ENCODE peak calls at places on chromosome 9, in eight cellular contexts. H is hepatocyte, Y is GM23338, L is MM.1S, M is PC-3, I is HCT116, U is SK-N-SH, S is OCI-LY7. N is an unnamed sample.

GRCh38 chr9:74979844-74980243 is 27.1 kb upstream of the C9orf40 start:
- DNase-seq in L (no peak), U (no peak), H (no peak), Y (no peak), S (no peak), I (no peak), M (no peak), N (no peak)

GRCh38 chr9:98980291-98980690 is 36.6 kb downstream of the COL15A1 start:
- DNase-seq in Y (no peak), I (no peak), L (no peak), M (no peak), U (no peak), S (no peak), H (no peak), N (no peak)

GRCh38 chr9:69357854-69358220 is 32.8 kb downstream of the ENTREP1 start:
- DNase-seq in H (no peak), U (no peak), L (no peak), M (no peak), Y (no peak), S (no peak), I (no peak), N (no peak)

GRCh38 chr9:77158772-77159513 is 18.4 kb upstream of the VPS13A start:
- DNase-seq in S (no peak), H (no peak), Y (no peak), M (no peak), I (no peak), U (no peak), L (no peak), N (no peak)

GRCh38 chr9:134403682-134404301 is 77.5 kb downstream of the RXRA start:
- DNase-seq in I (no peak), H (no peak), S (no peak), L (peak), U (no peak), Y (no peak), M (no peak), N (no peak)

GRCh38 chr9:135524130-135524861 is 3.1 kb downstream of the LCN1 start:
- DNase-seq in U (no peak), L (no peak), I (no peak), Y (no peak), S (no peak), M (peak), H (no peak), N (no peak)

GRCh38 chr9:137672907-137673791 is 54.3 kb downstream of the EHMT1 start:
- DNase-seq in Y (peak), U (peak), I (peak), H (peak), S (peak), L (peak), M (peak), N (peak)

GRCh38 chr9:114372971-114373591 is 14.7 kb downstream of the AKNA start:
- DNase-seq in U (no peak), H (no peak), S (peak), M (no peak), L (peak), Y (no peak), I (no peak), N (no peak)

GRCh38 chr9:126521551-126521950 is 92.2 kb upstream of the LMX1B start:
- DNase-seq in Y (no peak), I (no peak), U (no peak), L (no peak), H (no peak), S (no peak), M (no peak), N (no peak)

GRCh38 chr9:69585571-69585970 is 86.6 kb downstream of the APBA1 start:
- DNase-seq in H (no peak), S (no peak), Y (no peak), U (no peak), I (no peak), L (no peak), M (no peak), N (no peak)

GRCh38 chr9:28234899-28235277 is 661.6 kb upstream of the C9orf72 start:
- DNase-seq in U (no peak), H (peak), I (no peak), S (no peak), M (peak), L (peak), Y (no peak), N (no peak)

GRCh38 chr9:114405294-114406034 is 17.7 kb upstream of the AKNA start:
- DNase-seq in L (peak), M (peak), U (peak), Y (peak), H (peak), I (peak), S (peak), N (peak)

GRCh38 chr9:132210472-132211145 is 48.8 kb downstream of the NTNG2 start:
- DNase-seq in Y (no peak), I (no peak), H (no peak), M (peak), U (no peak), S (no peak), L (no peak), N (no peak)

GRCh38 chr9:113444736-113445135 is 18.8 kb upstream of the RGS3 start:
- DNase-seq in Y (no peak), M (no peak), S (no peak), I (no peak), H (no peak), U (no peak), L (no peak), N (no peak)

GRCh38 chr9:136614967-136615623 is 47.6 kb upstream of the EGFL7 start:
- DNase-seq in U (no peak), M (no peak), H (no peak), I (peak), Y (peak), L (no peak), S (no peak), N (peak)
- TF ChIP-seq CTCF in U (no peak), M (no peak), H (peak), I (peak), Y (peak), L (no peak), S (peak), N (peak)

GRCh38 chr9:130301483-130302286 is 36.1 kb downstream of the HMCN2 start:
- DNase-seq in M (no peak), I (no peak), U (peak), L (no peak), H (no peak), S (no peak), Y (no peak), N (no peak)

GRCh38 chr9:130298663-130299279 is 33.2 kb downstream of the HMCN2 start:
- DNase-seq in I (no peak), S (peak), L (no peak), Y (peak), U (no peak), M (peak), H (peak), N (peak)

GRCh38 chr9:130302785-130303612 is 37.4 kb downstream of the HMCN2 start:
- DNase-seq in M (no peak), S (no peak), U (no peak), L (no peak), Y (no peak), I (no peak), H (no peak), N (no peak)

GRCh38 chr9:130299785-130300615 is 34.4 kb downstream of the HMCN2 start:
- DNase-seq in S (no peak), M (no peak), H (no peak), L (no peak), I (no peak), U (no peak), Y (no peak), N (no peak)

DNA sequence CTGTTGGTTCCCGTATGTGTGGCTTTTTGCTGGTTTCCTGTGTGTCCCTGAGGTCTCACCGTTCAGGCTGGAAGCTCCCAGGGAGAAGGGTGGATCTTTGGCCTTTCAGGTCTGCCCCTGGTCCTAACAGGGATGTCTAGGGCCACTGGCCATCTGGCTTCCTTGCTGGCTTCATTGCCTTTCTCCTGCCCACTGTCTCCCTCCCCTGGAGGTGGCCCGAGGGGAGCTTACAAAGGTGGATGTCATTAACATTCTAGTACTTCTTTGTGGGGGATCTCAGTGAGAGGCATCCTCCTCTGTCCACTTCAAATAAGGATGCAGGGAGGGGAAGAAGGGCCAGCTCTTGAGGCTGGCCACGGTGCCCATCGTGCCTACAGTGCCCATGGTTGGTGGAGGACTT is 35.2 kb downstream of the HMCN2 start:
- DNase-seq in U (no peak), Y (no peak), M (no peak), S (no peak), I (no peak), L (no peak), H (no peak), N (no peak)
- H3K27ac ChIP-seq in U (no peak), Y (no peak), M (no peak), S (no peak), I (no peak), L (no peak), H (no peak), N (no peak)

GRCh38 chr9:124654431-124654830 is 116.7 kb downstream of the NR6A1 start:
- DNase-seq in Y (no peak), H (no peak), S (no peak), U (no peak), L (no peak), I (no peak), M (no peak), N (no peak)

GRCh38 chr9:124657526-124657925 is 113.6 kb downstream of the NR6A1 start:
- DNase-seq in S (no peak), L (no peak), H (no peak), I (no peak), Y (no peak), U (no peak), M (no peak), N (no peak)

GRCh38 chr9:124652994-124653393 is 118.1 kb downstream of the NR6A1 start:
- DNase-seq in H (no peak), Y (no peak), I (no peak), L (no peak), S (no peak), U (no peak), M (no peak), N (no peak)

GRCh38 chr9:124658165-124659017 is 112.7 kb downstream of the NR6A1 start:
- DNase-seq in L (no peak), S (peak), Y (peak), M (peak), I (peak), H (peak), U (peak), N (peak)

GRCh38 chr9:124652203-124652992 is 118.7 kb downstream of the NR6A1 start:
- DNase-seq in S (no peak), M (peak), I (no peak), L (no peak), Y (no peak), H (peak), U (peak), N (no peak)
- TF ChIP-seq EZH2phosphoT487 in S (no peak), M (no peak), I (no peak), L (no peak), Y (no peak), H (no peak), U (no peak), N (no peak)

DNA sequence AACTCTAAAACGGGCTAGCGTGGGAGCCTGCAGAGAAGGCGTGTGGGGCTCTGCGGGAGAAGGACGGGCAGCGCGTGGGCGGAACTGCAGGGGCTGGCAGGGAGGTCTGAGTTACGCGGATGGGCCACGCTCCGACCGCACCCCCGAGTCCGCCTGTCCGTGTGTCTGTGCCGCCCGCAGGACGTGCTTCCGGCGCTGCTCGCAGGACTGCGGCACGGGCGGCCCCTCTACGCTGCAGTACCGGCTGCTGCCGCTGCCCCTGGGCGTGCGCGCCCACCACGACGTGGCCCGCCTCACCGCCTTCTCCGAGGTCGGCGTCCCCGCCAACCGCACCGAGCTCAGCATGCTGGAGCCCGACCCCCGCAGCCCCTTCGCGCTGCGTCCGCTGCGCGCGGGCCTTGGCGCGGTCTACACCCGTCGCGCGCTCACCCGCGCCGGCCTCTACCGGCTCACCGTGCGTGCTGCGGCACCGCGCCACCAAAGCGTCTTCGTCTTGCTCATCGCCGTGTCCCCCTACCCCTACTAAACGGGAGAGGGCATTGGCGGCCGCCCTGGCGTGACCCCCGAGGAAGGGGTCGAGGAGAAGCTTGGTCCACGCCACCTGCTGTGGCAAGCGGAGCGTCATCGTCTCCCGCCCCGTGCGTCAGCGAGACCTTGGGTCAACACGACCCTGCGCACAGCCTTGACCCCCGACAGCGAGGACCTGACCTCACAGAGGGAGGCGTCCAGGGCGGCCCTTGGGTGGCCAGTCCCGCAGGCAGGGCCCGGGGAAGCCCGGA is 11.4 kb upstream of the ASS1 start:
- DNase-seq in H (peak), U (peak), M (peak), L (no peak), Y (peak), I (no peak), S (no peak), N (peak)
- TF ChIP-seq CTCF in H (peak), U (peak), M (peak), L (no peak), Y (peak), I (no peak), S (no peak), N (peak)

GRCh38 chr9:109110326-109111014 is 9.3 kb downstream of the TMEM245 start:
- DNase-seq in L (no peak), Y (no peak), H (no peak), M (peak), S (no peak), U (no peak), I (peak), N (no peak)
- H3K27ac ChIP-seq in L (no peak), Y (peak), H (peak), M (peak), S (peak), U (peak), I (peak), N (no peak)

DNA sequence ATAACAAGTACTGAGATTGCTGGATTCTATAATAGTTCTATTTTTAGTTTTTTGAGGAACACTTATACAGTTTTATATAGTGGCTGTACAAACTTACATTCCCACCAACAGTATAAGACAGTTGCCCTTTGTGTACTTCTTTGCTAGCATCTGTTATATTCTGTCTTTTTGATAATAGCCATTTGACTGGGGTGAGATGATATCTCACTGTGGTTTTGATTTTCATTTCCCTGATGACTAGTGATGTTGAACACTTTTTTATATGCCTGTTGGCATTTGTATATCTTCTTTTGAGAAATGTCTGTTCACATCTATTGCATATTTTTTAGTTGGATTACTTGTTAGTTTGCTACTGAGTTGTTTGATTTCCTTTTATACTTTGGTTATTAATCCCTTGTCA is 204.1 kb upstream of the SMC2 start:
- DNase-seq in H (no peak), S (no peak), M (no peak), U (no peak), L (no peak), Y (no peak), I (no peak), N (no peak)
- TF ChIP-seq EZH2phosphoT487 in H (no peak), S (no peak), M (no peak), U (no peak), L (no peak), Y (no peak), I (no peak), N (no peak)

DNA sequence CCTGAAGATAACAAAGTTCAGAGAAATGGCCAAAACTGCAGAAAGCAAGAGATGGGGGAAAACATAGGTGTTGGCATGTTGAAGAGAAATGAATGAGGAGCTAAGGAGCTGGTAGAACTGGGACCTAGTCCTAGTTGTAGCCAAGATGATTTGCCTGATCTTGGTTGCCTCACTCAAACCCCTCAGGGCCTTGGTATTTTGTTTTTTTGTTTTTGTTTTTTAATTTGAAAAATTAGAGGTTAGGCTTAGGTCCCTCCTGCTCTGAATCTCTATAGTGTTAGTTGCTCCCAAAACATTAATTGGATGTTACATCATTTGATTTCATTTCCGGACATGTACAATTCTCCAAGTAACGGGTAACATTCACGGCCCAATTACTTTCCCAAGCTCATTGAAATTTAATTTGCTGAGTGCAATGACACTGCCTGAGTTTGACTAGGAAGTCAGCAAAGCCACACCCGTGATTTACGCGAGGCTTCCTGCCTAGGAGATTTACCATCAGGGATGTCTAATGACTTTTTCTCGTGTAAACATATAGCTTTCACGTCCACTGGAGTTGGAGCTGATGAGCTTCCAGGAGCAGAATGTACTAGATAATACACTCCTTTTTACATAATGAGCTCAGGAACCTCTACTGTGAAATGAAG is 291.5 kb downstream of the TLE1 start:
- DNase-seq in H (no peak), I (no peak), L (no peak), U (no peak), M (no peak), Y (no peak), S (no peak), N (no peak)
- TF ChIP-seq CTCF in H (no peak), I (no peak), L (no peak), U (no peak), M (no peak), Y (no peak), S (no peak), N (no peak)

GRCh38 chr9:36462245-36462644 is 62.2 kb upstream of the RNF38 start:
- DNase-seq in U (no peak), I (no peak), L (no peak), S (no peak), Y (no peak), M (no peak), H (no peak), N (no peak)

GRCh38 chr9:36461341-36461740 is 61.3 kb upstream of the RNF38 start:
- DNase-seq in H (no peak), S (no peak), I (no peak), U (no peak), Y (no peak), L (no peak), M (no peak), N (no peak)

GRCh38 chr9:36451949-36452348 is 51.9 kb upstream of the RNF38 start:
- DNase-seq in Y (no peak), L (no peak), I (no peak), S (no peak), M (no peak), H (no peak), U (no peak), N (no peak)

GRCh38 chr9:36456480-36457115 is 56.5 kb upstream of the RNF38 start:
- DNase-seq in M (no peak), Y (no peak), L (no peak), U (no peak), S (no peak), I (no peak), H (no peak), N (no peak)

DNA sequence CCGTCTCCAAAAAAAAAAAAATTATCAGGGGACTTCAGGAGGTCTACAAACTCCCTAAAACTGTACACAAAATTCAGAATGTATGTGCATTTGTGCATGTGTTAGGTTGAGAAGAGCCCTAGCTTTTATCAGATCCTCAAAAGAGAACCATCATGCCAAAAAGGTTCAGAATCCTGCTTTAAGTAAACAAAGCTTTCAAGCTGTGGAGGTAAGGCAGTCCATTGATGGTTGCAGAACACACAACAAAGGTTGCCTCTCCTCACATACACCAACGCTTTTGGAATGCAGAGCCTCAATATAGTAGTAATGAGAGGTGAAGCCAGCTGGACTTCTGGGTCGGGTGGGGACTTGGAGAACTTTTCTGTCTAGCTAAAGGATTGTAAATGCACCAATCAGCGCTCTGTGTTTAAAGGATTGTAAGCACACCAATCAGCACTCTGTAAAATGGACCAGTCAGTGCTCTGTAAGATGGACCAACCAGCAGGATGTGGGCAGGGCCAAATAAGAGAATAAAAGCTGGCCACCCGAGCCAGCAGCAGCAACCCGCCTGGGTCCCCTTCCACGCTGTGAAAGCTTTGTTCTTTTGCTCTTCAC is 57.9 kb upstream of the RNF38 start:
- DNase-seq in H (no peak), M (no peak), U (no peak), S (no peak), I (no peak), Y (no peak), L (no peak), N (no peak)
- H3K27ac ChIP-seq in H (no peak), M (no peak), U (no peak), S (no peak), I (no peak), Y (no peak), L (no peak), N (no peak)